ENCODE peak calls at places on chromosomes 7 and 10, in ten cellular contexts. U, S, K, L, J, H, T, G, M and I are unnamed samples.

GRCh38 chr10:70348228-70348850 is 34.1 kb downstream of the LRRC20 start:
- DNase-seq in U (no peak), S (no peak), K (peak), L (peak), J (no peak), H (peak), T (no peak), G (no peak), M (peak), I (no peak)

GRCh38 chr7:106282852-106283251 is 1.9 kb downstream of the NAMPT start:
- DNase-seq in U (no peak), S (no peak), K (no peak), L (no peak), J (no peak), H (no peak), T (no peak), G (no peak), M (no peak), I (no peak)

GRCh38 chr7:114875171-114875570 is 46.7 kb upstream of the MDFIC start:
- DNase-seq in U (no peak), S (no peak), K (no peak), L (no peak), J (no peak), H (no peak), T (no peak), G (no peak), M (no peak), I (no peak)

GRCh38 chr7:2171855-2172254 is 60.9 kb downstream of the MAD1L1 start:
- DNase-seq in U (no peak), S (no peak), K (no peak), L (no peak), J (no peak), H (no peak), T (no peak), G (no peak), M (no peak), I (no peak)

GRCh38 chr7:113710310-113711106 is 208.3 kb downstream of the PPP1R3A start:
- DNase-seq in U (no peak), S (peak), K (peak), L (peak), J (peak), H (no peak), T (peak), G (peak), M (peak), I (peak)

GRCh38 chr10:28553963-28554362 is 21.0 kb downstream of the WAC start:
- DNase-seq in U (no peak), S (no peak), K (no peak), L (no peak), J (no peak), H (no peak), T (no peak), G (no peak), M (no peak), I (no peak)

GRCh38 chr7:46486264-46487206 is 565.5 kb upstream of the IGFBP3 start:
- DNase-seq in U (peak), S (no peak), K (peak), L (peak), J (no peak), H (peak), T (peak), G (peak), M (no peak), I (peak)

GRCh38 chr7:151917791-151918311 is 38.4 kb upstream of the GALNTL5 start:
- DNase-seq in U (no peak), S (no peak), K (no peak), L (no peak), J (no peak), H (no peak), T (no peak), G (no peak), M (no peak), I (no peak)

GRCh38 chr7:102834466-102834865 is 78.3 kb upstream of the LRRC17 start:
- DNase-seq in U (no peak), S (no peak), K (no peak), L (peak), J (no peak), H (no peak), T (no peak), G (peak), M (no peak), I (no peak)